ENCODE peak calls at places on chromosomes 12 and 14, in four cellular contexts. T is WTC11; D is T-cell; O is NK-92 treated with Interleukin-12 subunit alpha and Interleukin-12 subunit beta, amount 100 ng/mL, for 24 hours. I is an unnamed sample.

GRCh38 chr12:30694971-30695326 is 720 bp downstream of the IPO8 start:
- DNase-seq in T (peak), O (no peak), D (no peak), I (peak)

GRCh38 chr14:38987781-38988180 is 115.3 kb downstream of the SEC23A start:
- DNase-seq in O (no peak), T (no peak), D (no peak), I (no peak)

GRCh38 chr12:52156310-52156709 is 35.5 kb downstream of the KRT80 start:
- DNase-seq in T (no peak), D (no peak), O (no peak), I (no peak)

GRCh38 chr14:59244581-59244980 is 56.1 kb downstream of the DAAM1 start:
- DNase-seq in T (no peak), D (no peak), O (no peak), I (peak)

GRCh38 chr14:46571970-46572369 is 79.6 kb downstream of the RPL10L start:
- DNase-seq in O (no peak), T (no peak), D (no peak), I (no peak)

GRCh38 chr12:51873251-51873994 is 14.5 kb upstream of the ANKRD33 start:
- DNase-seq in T (no peak), D (no peak), O (no peak), I (no peak)

GRCh38 chr12:46391630-46392029 is 19.1 kb upstream of the SLC38A2 start:
- DNase-seq in D (no peak), T (no peak), O (no peak), I (no peak)

GRCh38 chr12:100474617-100475016 is 951 bp downstream of the NR1H4 start:
- DNase-seq in T (no peak), O (no peak), D (no peak), I (no peak)

GRCh38 chr14:71231521-71232393 is 324.5 kb downstream of the PCNX1 start:
- DNase-seq in O (no peak), D (no peak), T (peak), I (no peak)

GRCh38 chr14:52044791-52045522 is 23.9 kb downstream of the NID2 start:
- DNase-seq in T (no peak), O (no peak), D (no peak), I (no peak)

GRCh38 chr12:75974323-75975273 is 57.0 kb downstream of the PHLDA1 start:
- DNase-seq in O (no peak), D (no peak), T (no peak), I (peak)

GRCh38 chr12:42539696-42540095 is 49.9 kb downstream of the PRICKLE1 start:
- DNase-seq in T (no peak), O (no peak), D (no peak), I (no peak)

GRCh38 chr12:58765653-58766554 is 154.4 kb downstream of the LRIG3 start:
- DNase-seq in D (no peak), O (no peak), T (no peak), I (peak)

GRCh38 chr12:131559517-131560516 is 151.1 kb upstream of the SFSWAP start:
- DNase-seq in O (no peak), T (no peak), D (no peak), I (no peak)

GRCh38 chr14:51419685-51420084 is 179.6 kb downstream of the TMX1 start:
- DNase-seq in T (no peak), O (peak), D (peak), I (no peak)

GRCh38 chr12:33605776-33606175 is 166.2 kb upstream of the SYT10 start:
- DNase-seq in D (no peak), T (no peak), O (no peak), I (peak)

GRCh38 chr14:86938356-86938755 is 1054.6 kb downstream of the GALC start:
- DNase-seq in T (no peak), D (no peak), O (no peak), I (no peak)

GRCh38 chr14:51939211-51939705 is 50.1 kb upstream of the RTRAF start:
- DNase-seq in D (no peak), T (no peak), O (no peak), I (no peak)

GRCh38 chr12:5035618-5036017 is 8.1 kb upstream of the KCNA5 start:
- DNase-seq in T (no peak), O (no peak), D (no peak), I (no peak)

GRCh38 chr14:100417466-100417865 is 94.3 kb downstream of the SLC25A47 start:
- DNase-seq in T (peak), D (no peak), O (no peak), I (no peak)

GRCh38 chr14:63032056-63032455 is 13.2 kb downstream of the KCNH5 start:
- DNase-seq in O (no peak), T (no peak), D (no peak), I (no peak)

GRCh38 chr12:3160081-3160480 is 82.9 kb downstream of the TSPAN9 start:
- DNase-seq in T (no peak), O (no peak), D (no peak), I (no peak)